ENCODE peak calls at places on chromosomes 2 and 18, in seven cellular contexts. B is left cardiac atrium, L is H7, I is tibial artery, F is activated gamma-delta T cell treated with Interleukin-2 at 50 U/mL for 16 hours, Y is fibroblast of the aortic adventitia, W is Daoy. Z is an unnamed sample.

GRCh38 chr2:127463155-127463991 is 45.1 kb downstream of the PROC start:
- DNase-seq in W (peak; percentile 55), L (peak; percentile 73), I (no peak), B (no peak), F (no peak), Y (no peak), Z (no peak)

GRCh38 chr18:68800075-68800474 is 2.2 kb downstream of the CCDC102B start:
- DNase-seq in Y (no peak), B (no peak), I (no peak), F (no peak), L (no peak), W (no peak), Z (no peak)

GRCh38 chr2:26626606-26627005 is 14.6 kb downstream of the CIB4 start:
- DNase-seq in Y (no peak), I (peak; percentile 23), B (no peak), W (no peak), L (no peak), F (no peak), Z (no peak)

GRCh38 chr2:220334210-220334609 is 706.8 kb downstream of the SLC4A3 start:
- DNase-seq in B (no peak), Y (peak; percentile 6), L (no peak), I (no peak), W (peak; percentile 80), F (no peak), Z (no peak)

GRCh38 chr18:47717257-47717656 is 213.2 kb downstream of the SMAD2 start:
- DNase-seq in Y (no peak), W (no peak), L (no peak), F (no peak), B (no peak), I (no peak), Z (no peak)

GRCh38 chr2:238149841-238150572 is 8.8 kb upstream of the ERFE start:
- DNase-seq in F (no peak), W (no peak), I (no peak), B (no peak), Y (no peak), L (no peak), Z (no peak)

GRCh38 chr2:20567159-20567925 is 83.6 kb downstream of the HS1BP3 start:
- DNase-seq in F (no peak), W (no peak), L (peak; percentile 87), Y (no peak), B (no peak), I (peak; percentile 56), Z (no peak)

GRCh38 chr18:50373531-50373930 is 1.3 kb upstream of the SKA1 start:
- DNase-seq in F (no peak), I (no peak), W (no peak), B (no peak), L (no peak), Y (no peak), Z (no peak)

GRCh38 chr2:46719499-46719898 is 196.1 kb downstream of the MCFD2 start:
- DNase-seq in W (no peak), L (no peak), B (no peak), I (no peak), Y (peak; percentile 68), F (no peak), Z (no peak)

GRCh38 chr2:25286025-25286400 is 55.7 kb downstream of the DNMT3A start:
- DNase-seq in F (peak; percentile 77), L (peak; percentile 72), I (no peak), B (no peak), Y (no peak), W (peak; percentile 39), Z (peak; percentile 44)

GRCh38 chr2:133591164-133591563 is 22.9 kb upstream of the NCKAP5 start:
- DNase-seq in B (peak; percentile 45), L (peak; percentile 22), I (peak; percentile 70), Y (peak; percentile 71), F (no peak), W (peak; percentile 60), Z (no peak)

GRCh38 chr18:27062802-27063201 is 122.3 kb downstream of the CHST9 start:
- DNase-seq in B (no peak), W (peak; percentile 12), I (no peak), Y (no peak), F (no peak), L (no peak), Z (no peak)

GRCh38 chr2:113136828-113137775 is 9.7 kb downstream of the IL1RN start:
- DNase-seq in L (peak; percentile 63), W (peak; percentile 31), F (peak; percentile 48), Y (peak; percentile 64), I (no peak), B (no peak), Z (no peak)

GRCh38 chr2:212357606-212358005 is 181.0 kb downstream of the ERBB4 start:
- DNase-seq in Y (no peak), W (no peak), I (no peak), B (no peak), F (no peak), L (no peak), Z (no peak)

GRCh38 chr2:32159678-32160077 is 6.0 kb upstream of the SLC30A6 start:
- DNase-seq in W (no peak), L (no peak), Y (no peak), B (no peak), F (no peak), I (no peak), Z (no peak)

GRCh38 chr18:6816154-6816553 is 86.6 kb downstream of the ARHGAP28 start:
- DNase-seq in L (no peak), B (no peak), Y (no peak), W (no peak), F (no peak), I (no peak), Z (no peak)

GRCh38 chr2:73112913-73113633 is at the start of gene RAB11FIP5:
- DNase-seq in F (peak; percentile 68), I (peak; percentile 86), W (peak; percentile 89), B (peak; percentile 83), L (peak; percentile 97), Y (peak; percentile 79), Z (peak; percentile 56)